ENCODE peak calls at places on chromosomes 3 and 15, in ten cellular contexts. M, H, R, G, K, P, U, B, V and C are unnamed samples.

GRCh38 chr15:59237854-59238252 is 31.2 kb downstream of the LDHAL6B start:
- DNase-seq in B (peak), K (no peak), V (no peak), H (no peak), P (no peak), U (no peak), G (no peak), M (no peak), R (no peak), C (no peak)

GRCh38 chr15:78394981-78395619 is 42.9 kb upstream of the IREB2 start:
- DNase-seq in B (no peak), G (no peak), U (no peak), K (no peak), P (no peak), V (no peak), R (no peak), M (no peak), H (no peak), C (no peak)

GRCh38 chr3:157832588-157832987 is 273.6 kb downstream of the SHOX2 start:
- DNase-seq in M (no peak), V (no peak), R (no peak), H (no peak), B (peak), U (peak), P (no peak), G (no peak), K (no peak), C (no peak)

GRCh38 chr3:23319913-23320312 is 116.8 kb downstream of the UBE2E2 start:
- DNase-seq in K (no peak), H (no peak), R (no peak), M (no peak), P (peak), V (no peak), G (no peak), B (no peak), U (no peak), C (no peak)

GRCh38 chr3:132556467-132557159 is 40.5 kb upstream of the ACKR4 start:
- DNase-seq in P (no peak), R (no peak), M (no peak), U (no peak), B (peak), G (no peak), K (no peak), H (peak), V (peak), C (no peak)

GRCh38 chr3:42569743-42570142 is 12.0 kb downstream of the SEC22C start:
- DNase-seq in G (no peak), H (no peak), B (no peak), R (no peak), M (no peak), U (no peak), V (no peak), K (no peak), P (no peak), C (no peak)

GRCh38 chr15:97126556-97127233 is 796.2 kb downstream of the NR2F2 start:
- DNase-seq in R (no peak), V (no peak), P (no peak), M (no peak), G (no peak), B (no peak), H (no peak), K (no peak), U (peak), C (no peak)

GRCh38 chr3:181402347-181402746 is 309.4 kb upstream of the SOX2 start:
- DNase-seq in U (no peak), V (no peak), B (no peak), G (no peak), H (no peak), P (no peak), M (no peak), K (no peak), R (peak), C (no peak)

GRCh38 chr3:46904303-46905190 is 27.0 kb downstream of the PTH1R start:
- DNase-seq in P (no peak), M (no peak), K (no peak), V (no peak), R (no peak), G (no peak), B (no peak), H (no peak), U (no peak), C (no peak)

GRCh38 chr3:24271228-24271627 is 223.4 kb downstream of the THRB start:
- DNase-seq in V (no peak), B (no peak), P (no peak), U (no peak), H (no peak), K (no peak), M (no peak), G (no peak), R (no peak), C (no peak)

GRCh38 chr3:152497457-152497856 is 228.7 kb downstream of the MBNL1 start:
- DNase-seq in P (peak), H (peak), V (no peak), K (no peak), B (peak), M (no peak), G (no peak), U (no peak), R (no peak), C (no peak)

GRCh38 chr15:52256366-52256765 is 39.2 kb downstream of the MYO5C start:
- DNase-seq in B (peak), G (peak), H (peak), U (peak), P (peak), R (peak), K (peak), V (peak), M (no peak), C (peak)

GRCh38 chr3:2180661-2181060 is 82.0 kb downstream of the CNTN4 start:
- DNase-seq in K (no peak), P (no peak), U (no peak), B (no peak), M (no peak), G (no peak), H (no peak), V (no peak), R (no peak), C (no peak)

GRCh38 chr3:197082871-197083270 is 53.3 kb upstream of the MELTF start:
- DNase-seq in V (no peak), G (no peak), R (no peak), H (peak), U (peak), P (peak), K (no peak), B (peak), M (no peak), C (no peak)

GRCh38 chr3:178618907-178619306 is 82.7 kb downstream of the KCNMB2 start:
- DNase-seq in R (no peak), K (no peak), U (no peak), H (no peak), P (no peak), G (no peak), V (no peak), M (no peak), B (no peak), C (no peak)

GRCh38 chr3:10547841-10548783 is 42.7 kb upstream of the ATP2B2 start:
- DNase-seq in V (no peak), H (no peak), U (no peak), K (no peak), R (no peak), G (no peak), B (no peak), P (no peak), M (peak), C (no peak)

GRCh38 chr3:121624147-121624852 is 31.1 kb downstream of the FBXO40 start:
- DNase-seq in V (no peak), P (no peak), R (no peak), H (no peak), U (no peak), G (no peak), M (no peak), B (no peak), K (no peak), C (no peak)

GRCh38 chr3:194731496-194732073 is 45.9 kb downstream of the FAM43A start:
- DNase-seq in B (no peak), K (no peak), G (no peak), U (no peak), V (no peak), H (no peak), R (no peak), P (no peak), M (no peak), C (no peak)

GRCh38 chr15:90001062-90001682 is at the start of gene ZNF710:
- DNase-seq in V (peak), H (peak), P (peak), K (no peak), U (peak), R (peak), M (no peak), B (peak), G (peak), C (peak)

GRCh38 chr3:25870452-25870851 is 80.6 kb downstream of the OXSM start:
- DNase-seq in M (no peak), B (peak), H (peak), G (no peak), U (no peak), R (no peak), K (no peak), V (no peak), P (peak), C (no peak)

GRCh38 chr3:180287703-180288102 is 251.0 kb upstream of the PEX5L start:
- DNase-seq in R (no peak), G (no peak), K (no peak), U (no peak), M (no peak), H (no peak), V (no peak), P (no peak), B (no peak), C (no peak)

GRCh38 chr15:23073890-23074631 is 34.7 kb upstream of the TUBGCP5 start:
- DNase-seq in M (no peak), U (no peak), R (peak), G (no peak), B (no peak), K (no peak), V (no peak), P (no peak), H (no peak), C (no peak)

DNA sequence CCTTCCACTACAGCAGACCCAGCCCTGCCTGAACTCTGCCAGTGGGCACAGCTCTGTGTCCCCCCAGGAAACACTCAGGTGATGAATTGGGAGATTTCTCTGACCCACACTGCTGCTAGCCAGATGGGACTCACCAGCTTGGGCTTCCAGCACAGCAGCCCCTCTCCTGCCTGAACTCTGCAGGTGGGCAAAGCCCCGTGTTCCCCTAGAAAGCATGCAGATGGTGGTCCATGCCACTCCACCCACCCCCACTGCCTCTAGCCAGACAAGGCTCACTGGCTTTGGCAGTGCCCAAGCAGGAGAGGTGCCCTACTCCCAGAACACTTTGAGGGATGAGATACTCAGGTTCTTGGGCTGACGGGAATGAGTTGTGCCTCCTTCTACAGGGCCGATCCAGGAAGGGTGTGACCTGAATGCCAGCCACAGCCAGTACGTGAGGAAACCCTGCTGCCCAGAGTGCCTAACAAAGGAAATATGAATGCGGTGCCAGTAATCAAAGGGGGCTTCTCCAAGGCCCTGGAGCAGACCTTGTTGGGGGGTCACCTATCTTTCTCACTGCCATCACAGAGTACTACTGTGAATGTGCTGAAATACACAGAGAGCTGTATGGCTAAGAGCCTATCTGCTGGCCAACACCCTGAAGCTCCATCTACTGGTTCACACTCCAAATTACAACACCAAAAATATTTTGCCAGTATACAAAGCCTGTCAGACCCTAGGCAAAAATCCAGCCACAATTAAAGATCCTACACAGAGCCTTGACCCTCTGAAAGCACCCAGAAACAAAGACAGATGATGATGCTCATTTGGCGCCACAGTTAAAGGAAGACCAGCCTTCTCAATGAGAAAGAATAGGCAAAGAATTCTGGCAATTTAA is 61.9 kb downstream of the BTLA start:
- DNase-seq in B (peak), K (no peak), V (no peak), M (no peak), H (peak), R (no peak), G (no peak), P (peak), U (peak), C (no peak)
- TF ChIP-seq CTCF in B (peak), K (no peak), V (no peak), M (peak), H (peak), R (peak), G (peak), P (peak), U (peak), C (peak)

GRCh38 chr15:33201376-33202189 is 7.1 kb upstream of the FMN1 start:
- DNase-seq in B (peak), M (no peak), G (peak), V (no peak), P (no peak), U (peak), K (peak), H (peak), R (peak), C (no peak)
- TF ChIP-seq CTCF in B (peak), M (peak), G (no peak), V (no peak), P (peak), U (peak), K (peak), H (no peak), R (no peak), C (peak)

GRCh38 chr15:32956006-32956405 is 238.2 kb downstream of the GREM1 start:
- DNase-seq in U (peak), M (no peak), H (peak), V (no peak), P (peak), B (peak), R (no peak), G (peak), K (no peak), C (no peak)
- TF ChIP-seq CTCF in U (peak), M (peak), H (peak), V (peak), P (peak), B (peak), R (peak), G (peak), K (peak), C (peak)

GRCh38 chr15:88627463-88627862 is 6.3 kb downstream of the AEN start:
- DNase-seq in M (no peak), K (no peak), B (no peak), U (no peak), H (no peak), G (no peak), P (no peak), R (peak), V (no peak), C (no peak)

GRCh38 chr15:88628018-88628673 is 7.0 kb downstream of the AEN start:
- DNase-seq in H (no peak), V (no peak), R (no peak), P (no peak), U (no peak), G (no peak), B (no peak), M (no peak), K (no peak), C (no peak)

GRCh38 chr15:88630798-88631463 is 7.9 kb upstream of the ISG20 start:
- DNase-seq in R (peak), G (no peak), V (no peak), P (no peak), M (no peak), U (no peak), K (no peak), H (no peak), B (no peak), C (no peak)

GRCh38 chr15:88630141-88630721 is 8.6 kb upstream of the ISG20 start:
- DNase-seq in G (no peak), B (peak), R (peak), V (no peak), U (no peak), P (no peak), M (no peak), K (no peak), H (no peak), C (no peak)

GRCh38 chr15:88629071-88629470 is 7.9 kb downstream of the AEN start:
- DNase-seq in U (no peak), V (no peak), B (no peak), G (no peak), M (no peak), R (no peak), K (no peak), H (no peak), P (no peak), C (no peak)
- TF ChIP-seq CTCF in U (no peak), V (no peak), B (no peak), G (no peak), M (no peak), R (no peak), K (no peak), H (no peak), P (no peak), C (no peak)

DNA sequence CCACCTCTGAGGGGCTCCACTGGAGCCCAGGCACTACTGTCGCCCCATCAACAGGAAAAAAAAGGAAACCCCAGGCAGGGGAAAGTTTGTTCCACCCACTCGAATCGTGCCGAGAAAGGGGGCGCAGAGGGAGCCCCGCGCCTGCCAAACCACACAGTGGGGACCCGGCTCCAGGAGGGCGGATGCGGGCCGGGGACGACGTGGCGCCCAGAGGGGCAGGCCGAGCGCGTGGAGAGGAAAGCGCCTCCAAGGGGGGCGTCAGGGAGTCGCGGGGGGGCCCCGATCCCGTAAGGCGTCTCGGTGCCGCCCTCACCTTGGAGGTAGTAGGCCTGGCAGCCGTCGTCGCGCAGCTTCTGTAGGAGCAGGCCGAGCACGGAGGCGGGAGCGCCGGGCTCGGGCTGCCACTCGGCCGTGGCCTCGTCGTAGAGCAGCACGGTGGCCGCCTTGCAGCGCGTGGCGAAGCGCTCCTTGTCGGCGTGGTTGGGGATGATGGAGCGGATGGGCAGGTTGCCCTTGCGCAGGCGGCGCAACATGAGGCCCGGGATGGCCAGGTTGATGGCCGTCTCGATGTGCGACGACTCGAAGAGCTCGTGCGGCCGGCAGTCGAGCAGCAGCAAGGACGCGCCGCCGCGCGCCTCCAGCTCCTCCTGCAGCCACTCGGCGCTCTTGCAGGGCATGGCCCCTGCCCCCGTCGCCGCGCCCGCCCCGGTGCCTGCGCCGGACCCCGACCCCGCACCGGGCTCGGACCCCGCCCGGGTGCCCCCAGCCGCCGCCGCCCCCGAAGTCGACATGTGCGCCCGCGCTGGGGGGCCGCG is 627 bp downstream of the DUSP7 start:
- DNase-seq in M (no peak), P (peak), H (peak), K (peak), U (no peak), B (peak), G (peak), R (peak), V (peak), C (peak)
- TF ChIP-seq CTCF in M (peak), P (peak), H (peak), K (peak), U (no peak), B (no peak), G (no peak), R (no peak), V (peak), C (peak)